ENCODE peak calls at places on chromosome 2, in nine cellular contexts. One of them, this sample, is unnamed.

GRCh38 chr2:221425353-221425752 is 146.8 kb downstream of the EPHA4 start:
- DNase-seq in spleen: no peak
- DNase-seq in H9: no peak
- DNase-seq in upper lobe of right lung: no peak
- DNase-seq in mesenchymal stem cell: no peak
- DNase-seq in RWPE1: no peak
- DNase-seq in left lung: no peak
- DNase-seq in fibroblast of lung: no peak
- DNase-seq in CD4-positive, alpha-beta T cell: no peak
- DNase-seq in this sample: no peak

GRCh38 chr2:189574793-189575475 is 5.7 kb downstream of the SLC40A1 start:
- DNase-seq in spleen: no peak
- DNase-seq in upper lobe of right lung: no peak
- DNase-seq in RWPE1: no peak
- DNase-seq in left lung: no peak
- DNase-seq in fibroblast of lung: no peak
- DNase-seq in mesenchymal stem cell: no peak
- DNase-seq in CD4-positive, alpha-beta T cell: no peak
- DNase-seq in H9: no peak
- DNase-seq in this sample: no peak

GRCh38 chr2:80020061-80020460 is 284.5 kb downstream of the LRRTM1 start:
- DNase-seq in upper lobe of right lung: no peak
- DNase-seq in spleen: no peak
- DNase-seq in mesenchymal stem cell: no peak
- DNase-seq in fibroblast of lung: no peak
- DNase-seq in H9: no peak
- DNase-seq in RWPE1: no peak
- DNase-seq in left lung: no peak
- DNase-seq in CD4-positive, alpha-beta T cell: no peak
- DNase-seq in this sample: no peak

GRCh38 chr2:189287982-189288494 is 108.5 kb upstream of the COL5A2 start:
- DNase-seq in spleen: no peak
- DNase-seq in mesenchymal stem cell: peak; percentile 85
- DNase-seq in fibroblast of lung: peak; percentile 91
- DNase-seq in left lung: no peak
- DNase-seq in RWPE1: peak; percentile 46
- DNase-seq in upper lobe of right lung: no peak
- DNase-seq in H9: no peak
- DNase-seq in CD4-positive, alpha-beta T cell: no peak
- DNase-seq in this sample: no peak

GRCh38 chr2:142824756-142825155 is 52.7 kb upstream of the KYNU start:
- DNase-seq in fibroblast of lung: peak; percentile 19
- DNase-seq in RWPE1: peak; percentile 17
- DNase-seq in upper lobe of right lung: no peak
- DNase-seq in H9: no peak
- DNase-seq in left lung: no peak
- DNase-seq in CD4-positive, alpha-beta T cell: no peak
- DNase-seq in spleen: no peak
- DNase-seq in mesenchymal stem cell: no peak
- DNase-seq in this sample: no peak

GRCh38 chr2:145931836-145932352 is 1412.0 kb upstream of the ZEB2 start:
- DNase-seq in H9: no peak
- DNase-seq in upper lobe of right lung: no peak
- DNase-seq in fibroblast of lung: no peak
- DNase-seq in mesenchymal stem cell: no peak
- DNase-seq in RWPE1: no peak
- DNase-seq in spleen: no peak
- DNase-seq in CD4-positive, alpha-beta T cell: no peak
- DNase-seq in left lung: no peak
- DNase-seq in this sample: no peak

GRCh38 chr2:21382980-21383520 is 259.3 kb downstream of the TDRD15 start:
- DNase-seq in mesenchymal stem cell: no peak
- DNase-seq in upper lobe of right lung: no peak
- DNase-seq in spleen: no peak
- DNase-seq in CD4-positive, alpha-beta T cell: no peak
- DNase-seq in fibroblast of lung: no peak
- DNase-seq in RWPE1: no peak
- DNase-seq in H9: no peak
- DNase-seq in left lung: no peak
- DNase-seq in this sample: peak; percentile 75

GRCh38 chr2:203061346-203061745 is 46.7 kb downstream of the NBEAL1 start:
- DNase-seq in spleen: no peak
- DNase-seq in H9: no peak
- DNase-seq in RWPE1: no peak
- DNase-seq in fibroblast of lung: peak; percentile 54
- DNase-seq in upper lobe of right lung: no peak
- DNase-seq in mesenchymal stem cell: peak; percentile 90
- DNase-seq in CD4-positive, alpha-beta T cell: no peak
- DNase-seq in left lung: no peak
- DNase-seq in this sample: no peak

GRCh38 chr2:24421668-24422067 is 61.3 kb upstream of the ITSN2 start:
- DNase-seq in mesenchymal stem cell: peak; percentile 60
- DNase-seq in RWPE1: peak; percentile 26
- DNase-seq in fibroblast of lung: peak; percentile 63
- DNase-seq in H9: peak; percentile 69
- DNase-seq in left lung: peak; percentile 55
- DNase-seq in spleen: no peak
- DNase-seq in upper lobe of right lung: no peak
- DNase-seq in CD4-positive, alpha-beta T cell: peak; percentile 28
- DNase-seq in this sample: no peak

GRCh38 chr2:85988210-85988913 is 99.6 kb upstream of the ST3GAL5 start:
- DNase-seq in mesenchymal stem cell: no peak
- DNase-seq in spleen: no peak
- DNase-seq in H9: no peak
- DNase-seq in left lung: no peak
- DNase-seq in RWPE1: no peak
- DNase-seq in upper lobe of right lung: no peak
- DNase-seq in CD4-positive, alpha-beta T cell: no peak
- DNase-seq in fibroblast of lung: peak; percentile 28
- DNase-seq in this sample: no peak

GRCh38 chr2:212337486-212338343 is 200.9 kb downstream of the ERBB4 start:
- DNase-seq in upper lobe of right lung: no peak
- DNase-seq in H9: no peak
- DNase-seq in mesenchymal stem cell: no peak
- DNase-seq in fibroblast of lung: no peak
- DNase-seq in left lung: no peak
- DNase-seq in spleen: no peak
- DNase-seq in RWPE1: no peak
- DNase-seq in CD4-positive, alpha-beta T cell: no peak
- DNase-seq in this sample: no peak

GRCh38 chr2:239308696-239309397 is 92.0 kb downstream of the HDAC4 start:
- DNase-seq in spleen: peak; percentile 71
- DNase-seq in CD4-positive, alpha-beta T cell: no peak
- DNase-seq in upper lobe of right lung: peak; percentile 63
- DNase-seq in fibroblast of lung: peak; percentile 82
- DNase-seq in left lung: no peak
- DNase-seq in mesenchymal stem cell: peak; percentile 40
- DNase-seq in RWPE1: no peak
- DNase-seq in H9: peak; percentile 28
- DNase-seq in this sample: no peak

GRCh38 chr2:215441560-215442391 is 5.9 kb upstream of the FN1 start:
- DNase-seq in upper lobe of right lung: no peak
- DNase-seq in left lung: no peak
- DNase-seq in RWPE1: no peak
- DNase-seq in H9: no peak
- DNase-seq in fibroblast of lung: no peak
- DNase-seq in spleen: no peak
- DNase-seq in CD4-positive, alpha-beta T cell: no peak
- DNase-seq in mesenchymal stem cell: no peak
- DNase-seq in this sample: no peak

GRCh38 chr2:215442392-215442787 is 6.5 kb upstream of the FN1 start:
- DNase-seq in upper lobe of right lung: no peak
- DNase-seq in mesenchymal stem cell: no peak
- DNase-seq in H9: no peak
- DNase-seq in spleen: no peak
- DNase-seq in CD4-positive, alpha-beta T cell: no peak
- DNase-seq in RWPE1: no peak
- DNase-seq in left lung: no peak
- DNase-seq in fibroblast of lung: no peak
- DNase-seq in this sample: no peak

GRCh38 chr2:215439404-215439803 is 3.5 kb upstream of the FN1 start:
- DNase-seq in spleen: no peak
- DNase-seq in fibroblast of lung: no peak
- DNase-seq in RWPE1: no peak
- DNase-seq in CD4-positive, alpha-beta T cell: no peak
- DNase-seq in H9: no peak
- DNase-seq in mesenchymal stem cell: no peak
- DNase-seq in upper lobe of right lung: no peak
- DNase-seq in left lung: no peak
- DNase-seq in this sample: no peak

GRCh38 chr2:215437614-215438013 is 1.7 kb upstream of the FN1 start:
- DNase-seq in spleen: no peak
- DNase-seq in H9: no peak
- DNase-seq in upper lobe of right lung: no peak
- DNase-seq in RWPE1: no peak
- DNase-seq in left lung: no peak
- DNase-seq in CD4-positive, alpha-beta T cell: no peak
- DNase-seq in fibroblast of lung: peak; percentile 38
- DNase-seq in mesenchymal stem cell: no peak
- DNase-seq in this sample: no peak

DNA sequence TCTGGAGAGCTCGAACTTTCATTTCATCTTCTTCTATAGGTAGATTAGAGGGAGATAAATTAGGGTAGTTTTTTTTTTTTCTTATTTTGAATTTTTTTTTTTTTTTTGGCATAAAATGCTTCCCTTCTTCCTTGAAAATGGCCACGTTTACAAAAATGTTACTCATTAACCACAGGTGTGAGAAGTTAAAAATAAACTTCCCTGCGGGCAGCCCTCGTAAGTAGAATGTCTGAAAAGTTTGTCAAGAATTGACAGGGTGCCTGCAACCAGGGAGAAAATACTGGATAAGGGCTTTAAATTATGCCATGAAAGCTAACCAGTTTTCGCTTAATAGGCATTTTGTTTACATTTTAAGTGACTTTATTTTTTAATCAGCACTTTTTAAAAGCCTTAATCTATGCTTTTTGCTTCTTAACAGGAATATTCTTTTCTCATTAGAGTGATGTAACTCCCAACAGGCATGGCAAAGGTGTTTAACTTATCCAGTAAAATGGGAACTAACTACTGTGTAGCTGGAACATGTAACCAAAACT is 4.2 kb upstream of the FN1 start:
- DNase-seq in mesenchymal stem cell: no peak
- DNase-seq in RWPE1: no peak
- DNase-seq in fibroblast of lung: no peak
- DNase-seq in left lung: no peak
- DNase-seq in H9: no peak
- DNase-seq in spleen: no peak
- DNase-seq in upper lobe of right lung: no peak
- DNase-seq in CD4-positive, alpha-beta T cell: no peak
- DNase-seq in this sample: no peak
- H3K27ac ChIP-seq in mesenchymal stem cell: no peak overlapping the region
- H3K27ac ChIP-seq in RWPE1: no peak overlapping the region
- H3K27ac ChIP-seq in fibroblast of lung: no peak overlapping the region
- H3K27ac ChIP-seq in left lung: no peak overlapping the region
- H3K27ac ChIP-seq in H9: no peak overlapping the region
- H3K27ac ChIP-seq in spleen: no peak overlapping the region
- H3K27ac ChIP-seq in upper lobe of right lung: no peak overlapping the region
- H3K27ac ChIP-seq in CD4-positive, alpha-beta T cell: no peak overlapping the region
- H3K27ac ChIP-seq in this sample: no peak overlapping the region

GRCh38 chr2:1899396-1899730 is 155.0 kb upstream of the PXDN start:
- DNase-seq in mesenchymal stem cell: no peak
- DNase-seq in spleen: no peak
- DNase-seq in fibroblast of lung: no peak
- DNase-seq in CD4-positive, alpha-beta T cell: no peak
- DNase-seq in left lung: no peak
- DNase-seq in H9: no peak
- DNase-seq in upper lobe of right lung: no peak
- DNase-seq in RWPE1: no peak
- DNase-seq in this sample: no peak
- H3K27ac ChIP-seq in mesenchymal stem cell: no peak overlapping the region
- H3K27ac ChIP-seq in spleen: no peak overlapping the region
- H3K27ac ChIP-seq in fibroblast of lung: no peak overlapping the region
- H3K27ac ChIP-seq in CD4-positive, alpha-beta T cell: no peak overlapping the region
- H3K27ac ChIP-seq in left lung: no peak overlapping the region
- H3K27ac ChIP-seq in H9: no peak overlapping the region
- H3K27ac ChIP-seq in upper lobe of right lung: no peak overlapping the region
- H3K27ac ChIP-seq in RWPE1: no peak overlapping the region
- H3K27ac ChIP-seq in this sample: no peak overlapping the region

GRCh38 chr2:150473767-150474166 is 13.7 kb downstream of the RND3 start:
- DNase-seq in fibroblast of lung: no peak
- DNase-seq in H9: no peak
- DNase-seq in mesenchymal stem cell: no peak
- DNase-seq in CD4-positive, alpha-beta T cell: no peak
- DNase-seq in left lung: no peak
- DNase-seq in RWPE1: no peak
- DNase-seq in spleen: no peak
- DNase-seq in upper lobe of right lung: no peak
- DNase-seq in this sample: no peak
- H3K27ac ChIP-seq in fibroblast of lung: peak overlapping the region; percentile 28
- H3K27ac ChIP-seq in H9: no peak overlapping the region
- H3K27ac ChIP-seq in mesenchymal stem cell: peak overlapping the region; percentile 16
- H3K27ac ChIP-seq in CD4-positive, alpha-beta T cell: no peak overlapping the region
- H3K27ac ChIP-seq in left lung: no peak overlapping the region
- H3K27ac ChIP-seq in RWPE1: peak overlapping the region; percentile 61
- H3K27ac ChIP-seq in spleen: peak overlapping the region; percentile 54
- H3K27ac ChIP-seq in upper lobe of right lung: no peak overlapping the region
- H3K27ac ChIP-seq in this sample: peak overlapping the region; percentile 27

DNA sequence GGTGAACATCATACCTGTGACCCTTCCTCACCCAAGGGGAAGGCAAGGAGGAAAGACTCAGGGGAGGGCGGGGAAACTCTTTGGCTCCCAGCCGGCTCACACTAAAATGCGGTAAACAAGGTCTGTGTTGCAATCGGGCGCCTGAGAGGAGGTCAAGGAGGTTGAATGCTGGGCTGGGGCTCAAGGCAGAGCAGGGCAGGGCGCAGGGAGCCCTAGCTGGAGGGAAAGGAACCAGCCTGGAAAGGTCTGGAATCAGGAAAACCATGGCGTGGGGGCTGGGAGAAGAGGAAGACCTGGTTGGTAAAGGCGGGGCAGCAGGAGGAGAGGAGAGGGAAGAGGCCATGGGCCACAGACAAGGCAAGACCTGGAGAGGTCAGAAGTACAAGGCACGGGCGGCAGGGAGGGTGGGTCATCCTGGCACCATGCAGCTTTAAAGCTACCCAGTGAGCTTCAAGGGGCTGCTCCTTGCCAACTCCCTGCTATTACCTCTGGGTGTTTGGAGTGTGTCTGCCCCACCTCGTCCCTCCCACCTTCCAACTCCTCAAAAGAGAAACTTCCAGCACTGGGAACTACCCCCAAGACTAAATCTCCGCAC is 4.8 kb upstream of the TMEM37 start:
- DNase-seq in H9: peak; percentile 29
- DNase-seq in left lung: peak; percentile 87
- DNase-seq in upper lobe of right lung: peak; percentile 90
- DNase-seq in CD4-positive, alpha-beta T cell: no peak
- DNase-seq in fibroblast of lung: peak; percentile 54
- DNase-seq in mesenchymal stem cell: peak; percentile 60
- DNase-seq in spleen: no peak
- DNase-seq in RWPE1: no peak
- DNase-seq in this sample: no peak
- H3K27ac ChIP-seq in H9: no peak overlapping the region
- H3K27ac ChIP-seq in left lung: peak overlapping the region; percentile 56
- H3K27ac ChIP-seq in upper lobe of right lung: peak overlapping the region; percentile 72
- H3K27ac ChIP-seq in CD4-positive, alpha-beta T cell: no peak overlapping the region
- H3K27ac ChIP-seq in fibroblast of lung: no peak overlapping the region
- H3K27ac ChIP-seq in mesenchymal stem cell: no peak overlapping the region
- H3K27ac ChIP-seq in spleen: no peak overlapping the region
- H3K27ac ChIP-seq in RWPE1: no peak overlapping the region
- H3K27ac ChIP-seq in this sample: no peak overlapping the region